ENCODE peak calls at places on chromosomes 2 and 18, in four cellular contexts. Y is CD4-positive, alpha-beta T cell; P is lower lobe of right lung; M is upper lobe of right lung. K is an unnamed sample.

GRCh38 chr2:172009823-172010222 is 10.1 kb downstream of the METAP1D start:
- DNase-seq in Y (no peak), P (no peak), M (no peak), K (no peak)

GRCh38 chr2:12352891-12353290 is 363.8 kb upstream of the TRIB2 start:
- DNase-seq in Y (no peak), P (no peak), M (no peak), K (no peak)

GRCh38 chr2:56130463-56131070 is 53.2 kb upstream of the CCDC85A start:
- DNase-seq in Y (no peak), P (no peak), M (no peak), K (no peak)

GRCh38 chr18:55064073-55064472 is 104.8 kb upstream of the CCDC68 start:
- DNase-seq in Y (no peak), P (no peak), M (no peak), K (no peak)

GRCh38 chr2:222572264-222572721 is 83.6 kb downstream of the FARSB start:
- DNase-seq in Y (no peak), P (no peak), M (no peak), K (no peak)

GRCh38 chr2:33022989-33023731 is 76.4 kb downstream of the LTBP1 start:
- DNase-seq in Y (no peak), P (no peak), M (no peak), K (no peak)

GRCh38 chr2:3823748-3824147 is 120.4 kb downstream of the DCDC2C start:
- DNase-seq in Y (no peak), P (no peak), M (no peak), K (no peak)

GRCh38 chr2:5453648-5454390 is 238.4 kb upstream of the SOX11 start:
- DNase-seq in Y (no peak), P (no peak), M (no peak), K (no peak)

DNA sequence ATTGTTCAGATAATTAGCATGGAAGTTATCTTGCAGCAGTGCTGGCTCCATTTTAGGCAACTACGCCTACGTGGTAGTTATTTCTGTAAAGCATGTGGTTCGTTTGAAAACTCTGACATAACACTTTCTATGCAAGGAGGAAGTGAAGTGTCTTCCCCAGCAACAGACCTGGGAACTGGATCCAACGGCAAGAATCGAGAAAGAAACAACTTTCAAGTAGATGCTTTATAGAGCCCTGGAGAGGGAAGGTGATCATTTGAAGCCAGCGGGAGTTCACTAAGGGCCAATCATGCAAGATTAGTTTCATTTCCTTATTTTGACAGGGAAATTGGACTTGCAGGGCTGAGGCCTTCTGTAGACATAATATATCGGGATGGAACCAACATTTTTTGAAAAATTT is 218.3 kb downstream of the ACKR3 start:
- DNase-seq in Y (no peak), P (no peak), M (no peak), K (no peak)
- TF ChIP-seq CTCF in Y (no peak), P (no peak), M (no peak), K (no peak)

DNA sequence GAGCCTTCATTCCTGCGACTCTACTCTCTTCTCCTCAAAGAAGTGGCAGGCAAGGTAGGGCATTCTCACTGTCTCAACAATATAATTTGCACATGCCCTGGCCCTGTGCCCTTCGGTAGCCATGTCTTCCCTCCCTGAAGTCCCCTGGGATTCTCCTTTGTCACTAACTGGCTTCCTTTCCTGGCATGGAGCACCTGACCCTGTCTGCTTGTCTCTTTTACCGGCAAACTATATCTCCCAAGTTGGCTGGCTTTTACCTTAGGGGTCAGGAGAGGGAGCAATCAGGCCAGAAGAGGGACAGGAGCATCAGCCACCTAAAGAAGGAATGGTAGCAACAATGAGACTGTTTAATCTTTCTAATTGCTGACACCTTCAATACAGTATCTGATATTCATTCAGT is 51.9 kb upstream of the RMDN2 start:
- DNase-seq in Y (no peak), P (no peak), M (no peak), K (no peak)
- TF ChIP-seq CTCF in Y (no peak), P (no peak), M (no peak), K (no peak)

GRCh38 chr2:1854747-1855146 is 110.4 kb upstream of the PXDN start:
- DNase-seq in Y (no peak), P (no peak), M (no peak), K (no peak)
- TF ChIP-seq CTCF in Y (no peak), P (peak; percentile 32), M (peak; percentile 34), K (no peak)

GRCh38 chr2:22901471-22901870 is 483.5 kb upstream of the KLHL29 start:
- DNase-seq in Y (no peak), P (no peak), M (no peak), K (no peak)

GRCh38 chr2:22907330-22907729 is 477.6 kb upstream of the KLHL29 start:
- DNase-seq in Y (no peak), P (no peak), M (no peak), K (no peak)

GRCh38 chr2:22902662-22903165 is 482.3 kb upstream of the KLHL29 start:
- DNase-seq in Y (no peak), P (no peak), M (no peak), K (no peak)

GRCh38 chr2:22903616-22904015 is 481.4 kb upstream of the KLHL29 start:
- DNase-seq in Y (no peak), P (no peak), M (no peak), K (no peak)

GRCh38 chr2:22904126-22904684 is 480.8 kb upstream of the KLHL29 start:
- DNase-seq in Y (no peak), P (peak; percentile 48), M (peak; percentile 68), K (no peak)
- TF ChIP-seq CTCF in Y (no peak), P (peak; percentile 59), M (peak; percentile 55), K (no peak)

K was measured in spleen.